ENCODE peak calls at places on chromosomes 2 and 18, in seven cellular contexts. V, K, O, C, H, E and F are unnamed samples.

GRCh38 chr2:95208101-95208500 is 780 bp downstream of the ZNF892 start:
- DNase-seq in V (no peak), K (peak; percentile 38), E (no peak), C (no peak), O (no peak), H (no peak), F (no peak)

GRCh38 chr2:208142255-208142924 is 3.6 kb downstream of the CRYGB start:
- DNase-seq in H (no peak), K (peak; percentile 12), C (no peak), E (no peak), O (no peak), V (no peak), F (no peak)

GRCh38 chr2:150136901-150137300 is 350.6 kb downstream of the RND3 start:
- DNase-seq in E (no peak), C (no peak), H (no peak), K (no peak), V (no peak), O (no peak), F (no peak)

GRCh38 chr18:58843662-58844035 is 21.0 kb upstream of the ZNF532 start:
- DNase-seq in V (no peak), O (no peak), H (no peak), E (no peak), K (no peak), C (no peak), F (no peak)

GRCh38 chr18:52670903-52671302 is 330.9 kb downstream of the DCC start:
- DNase-seq in O (no peak), H (no peak), V (no peak), E (no peak), C (no peak), K (peak; percentile 1), F (no peak)

GRCh38 chr2:220779918-220780317 is 792.2 kb downstream of the EPHA4 start:
- DNase-seq in C (no peak), O (no peak), V (no peak), H (no peak), E (no peak), K (peak; percentile 71), F (peak; percentile 63)

GRCh38 chr2:73426161-73426560 is 40.5 kb downstream of the ALMS1 start:
- DNase-seq in K (no peak), V (no peak), C (no peak), E (no peak), O (no peak), H (no peak), F (no peak)

GRCh38 chr18:77344777-77345507 is 95.3 kb downstream of the GALR1 start:
- DNase-seq in C (no peak), K (no peak), E (no peak), O (no peak), V (no peak), H (no peak), F (no peak)

GRCh38 chr2:28161466-28161865 is 231.2 kb upstream of the FOSL2 start:
- DNase-seq in K (peak; percentile 81), O (no peak), V (no peak), H (no peak), C (no peak), E (no peak), F (peak; percentile 93)

GRCh38 chr2:158102446-158102845 is 770 bp downstream of the UPP2 start:
- DNase-seq in C (no peak), O (no peak), V (no peak), K (no peak), H (no peak), E (no peak), F (no peak)

GRCh38 chr2:43078781-43079755 is 147.3 kb downstream of the ZFP36L2 start:
- DNase-seq in O (no peak), E (no peak), C (no peak), V (no peak), K (peak; percentile 58), H (no peak), F (peak; percentile 90)

GRCh38 chr2:8993902-8994278 is 9.6 kb downstream of the MBOAT2 start:
- DNase-seq in O (no peak), K (peak; percentile 77), H (no peak), C (no peak), E (no peak), V (no peak), F (no peak)

GRCh38 chr2:161250864-161251436 is 57.3 kb upstream of the PSMD14 start:
- DNase-seq in H (no peak), C (no peak), O (peak; percentile 77), E (no peak), K (peak; percentile 51), V (peak; percentile 57), F (no peak)

GRCh38 chr2:128486640-128487375 is 168.1 kb upstream of the HS6ST1 start:
- DNase-seq in C (no peak), E (no peak), O (no peak), K (no peak), H (no peak), V (no peak), F (no peak)

GRCh38 chr2:229779650-229780049 is 65.3 kb upstream of the DNER start:
- DNase-seq in V (no peak), C (no peak), K (no peak), H (no peak), E (no peak), O (no peak), F (no peak)

GRCh38 chr2:141498561-141498960 is 632.3 kb downstream of the LRP1B start:
- DNase-seq in O (no peak), C (no peak), E (no peak), K (no peak), H (no peak), V (no peak), F (no peak)

GRCh38 chr18:21599585-21600525 is 649 bp downstream of the ESCO1 start:
- DNase-seq in V (peak; percentile 41), O (peak; percentile 67), K (no peak), H (peak; percentile 57), C (peak; percentile 77), E (peak; percentile 61), F (peak; percentile 28)

GRCh38 chr2:30373881-30374302 is 73.2 kb upstream of the LCLAT1 start:
- DNase-seq in K (peak; percentile 78), E (no peak), O (no peak), V (no peak), C (no peak), H (no peak), F (peak; percentile 64)

GRCh38 chr2:225355788-225356187 is 43.7 kb upstream of the NYAP2 start:
- DNase-seq in E (no peak), H (no peak), K (no peak), C (no peak), V (no peak), O (no peak), F (no peak)